ENCODE peak calls at places on chromosomes 6 and 20, in four cellular contexts. E is esophagus muscularis mucosa, K is HCT116, T is sigmoid colon. I is an unnamed sample. For H3K27me3 and H3K4me1, the result is how much of the 10 kb centered on the place peaks cover.

GRCh38 chr6:29678114-29678513 is 2.8 kb downstream of the ZFP57 start:
- DNase-seq in E (no peak), K (no peak), T (no peak), I (no peak)

GRCh38 chr20:25318471-25319240 is 70.8 kb downstream of the PYGB start:
- DNase-seq in E (no peak), K (no peak), T (peak), I (no peak)

GRCh38 chr6:136550045-136550329 is 235 bp downstream of the MAP7 start:
- DNase-seq in E (no peak), K (no peak), T (no peak), I (no peak)

GRCh38 chr6:43970913-43971775 is 156.1 kb downstream of the MRPL14 start:
- DNase-seq in E (no peak), K (no peak), T (peak), I (peak)

GRCh38 chr6:41626917-41627316 is 11.4 kb upstream of the MDFI start:
- DNase-seq in E (no peak), K (no peak), T (peak), I (no peak)

GRCh38 chr20:25081065-25081729 is 744 bp downstream of the VSX1 start:
- DNase-seq in E (no peak), K (no peak), T (no peak), I (no peak)

GRCh38 chr6:159788757-159789376 is 535 bp downstream of the TCP1 start:
- DNase-seq in E (no peak), K (no peak), T (peak), I (no peak)

GRCh38 chr6:18389479-18389878 is 2.3 kb downstream of the RNF144B start:
- DNase-seq in E (no peak), K (no peak), T (no peak), I (no peak)

GRCh38 chr20:10861086-10861485 is 187.3 kb upstream of the JAG1 start:
- DNase-seq in E (no peak), K (no peak), T (no peak), I (no peak)

GRCh38 chr20:24670341-24670821 is 201.0 kb downstream of the SYNDIG1 start:
- DNase-seq in E (no peak), K (no peak), T (peak), I (no peak)

GRCh38 chr6:19399406-19399805 is 437.8 kb upstream of the ID4 start:
- DNase-seq in E (no peak), K (no peak), T (peak), I (no peak)

GRCh38 chr20:33995053-33995816 is 1.5 kb downstream of the RALY start:
- DNase-seq in E (no peak), K (no peak), T (no peak), I (no peak)

GRCh38 chr6:21751608-21752007 is 158.1 kb downstream of the SOX4 start:
- DNase-seq in E (peak), K (no peak), T (no peak), I (no peak)

GRCh38 chr6:43811101-43812099 is 41.4 kb downstream of the VEGFA start:
- DNase-seq in E (no peak), K (no peak), T (no peak), I (no peak)

GRCh38 chr6:34140075-34140474 is 5.8 kb downstream of the GRM4 start:
- DNase-seq in E (no peak), K (no peak), T (no peak), I (no peak)

GRCh38 chr6:32772656-32773055 is 9.3 kb upstream of the HLA-DQB2 start:
- DNase-seq in E (no peak), K (no peak), T (no peak), I (no peak)

GRCh38 chr20:20130399-20130798 is 78.1 kb downstream of the CFAP61 start:
- DNase-seq in E (no peak), K (peak), T (no peak), I (no peak)

GRCh38 chr20:15220009-15220656 is 882.7 kb upstream of the FLRT3 start:
- DNase-seq in E (no peak), K (no peak), T (no peak), I (no peak)

GRCh38 chr6:5653801-5654200 is 352.9 kb downstream of the NRN1 start:
- DNase-seq in E (no peak), K (no peak), T (no peak), I (no peak)

DNA sequence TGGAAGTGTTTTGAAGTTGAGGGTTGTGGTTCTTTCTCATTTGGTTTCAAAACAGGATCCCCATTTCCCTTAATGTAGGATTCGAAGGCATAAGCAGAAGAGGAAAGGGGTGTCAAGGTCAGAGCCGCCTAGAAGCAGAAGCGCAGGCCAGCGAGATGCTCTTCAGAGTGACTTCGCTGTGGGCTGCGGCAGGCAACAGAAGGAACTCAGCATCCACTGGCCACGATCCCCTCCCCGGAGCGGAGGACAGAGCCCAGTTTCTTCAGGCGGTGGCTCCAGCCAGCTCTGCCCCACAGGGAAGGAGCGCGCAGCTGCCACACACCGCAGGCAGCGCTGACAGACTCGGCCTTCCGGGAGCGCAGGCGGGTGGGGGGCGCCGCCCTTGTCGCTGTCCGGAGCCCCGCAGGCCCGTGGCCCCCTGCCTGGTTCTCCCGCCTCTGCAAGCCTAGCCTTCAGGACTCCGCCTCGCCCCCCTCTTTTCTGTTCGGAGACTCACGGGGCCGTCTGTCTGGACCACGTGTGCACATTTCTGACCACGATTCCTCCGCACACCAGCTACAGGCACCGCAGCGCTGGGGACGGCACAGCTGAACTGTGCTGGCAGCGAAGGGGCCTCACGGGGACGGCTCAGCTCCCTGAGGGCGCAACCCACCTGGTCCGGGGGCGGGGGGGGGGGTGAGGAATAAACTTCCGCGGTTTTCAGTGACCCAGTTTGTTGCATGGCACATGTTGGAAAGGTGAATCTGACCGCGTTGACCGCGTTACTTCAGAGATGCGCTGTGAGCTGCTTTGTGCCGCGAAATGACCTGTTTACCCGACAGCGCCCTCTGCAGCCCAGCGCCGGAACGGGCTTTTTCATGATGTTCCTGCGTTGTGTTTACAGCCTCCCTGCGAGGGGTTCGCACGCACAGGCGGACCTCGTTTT is 26.1 kb downstream of the TTLL2 start:
- DNase-seq in E (no peak), K (peak), T (peak), I (peak)
- H3K27me3 ChIP-seq in E (under half), K (under half), T (under half), I (under half)

GRCh38 chr6:36027501-36028087 is at the start of gene MAPK14:
- DNase-seq in E (peak), K (peak), T (peak), I (peak)

GRCh38 chr6:36029464-36029863 is 1.9 kb downstream of the MAPK14 start:
- DNase-seq in E (no peak), K (no peak), T (no peak), I (no peak)

GRCh38 chr6:36028088-36028886 is 679 bp downstream of the MAPK14 start:
- DNase-seq in E (no peak), K (no peak), T (peak), I (no peak)

GRCh38 chr6:36025932-36026327 is 1.5 kb upstream of the SLC26A8 start:
- DNase-seq in E (no peak), K (no peak), T (no peak), I (no peak)

DNA sequence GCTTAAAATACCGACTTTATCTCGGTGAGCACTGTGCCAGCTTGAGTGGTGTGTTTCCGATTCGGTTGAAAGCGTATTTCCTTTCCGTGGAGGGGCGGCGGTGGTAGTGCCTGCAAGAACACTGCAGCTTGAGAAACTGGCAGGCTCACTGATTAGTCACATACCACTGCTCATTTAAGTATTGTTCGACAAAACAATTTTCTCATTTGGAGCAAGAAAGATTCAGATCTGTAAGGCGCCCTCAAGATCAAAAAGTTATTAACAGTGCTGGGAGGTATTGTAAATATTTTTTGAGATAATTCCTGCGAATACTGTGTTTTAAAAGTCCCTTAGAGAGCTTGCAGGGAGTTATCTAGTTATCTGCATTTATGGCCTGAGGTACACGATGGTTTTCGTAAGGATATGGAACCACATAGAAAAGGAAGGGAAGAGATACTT is 1.3 kb downstream of the MAPK14 start:
- DNase-seq in E (no peak), K (no peak), T (peak), I (no peak)
- H3K4me1 ChIP-seq in E (under half), K (under half), T (half or more), I (under half)

GRCh38 chr6:35600659-35601125 is 88.0 kb upstream of the TULP1 start:
- DNase-seq in E (no peak), K (no peak), T (no peak), I (no peak)
- TF ChIP-seq POLR2AphosphoS5 in E (no peak), K (no peak), T (peak), I (no peak)

GRCh38 chr6:165455488-165455887 is 146.1 kb upstream of the C6orf118 start:
- DNase-seq in E (no peak), K (no peak), T (no peak), I (no peak)
- H3K27me3 ChIP-seq in E (under half), K (under half), T (under half), I (under half)

GRCh38 chr20:62032606-62033368 is 32.9 kb downstream of the TAF4 start:
- DNase-seq in E (no peak), K (no peak), T (no peak), I (no peak)
- H3K4me1 ChIP-seq in E (under half), K (under half), T (under half), I (under half)

DNA sequence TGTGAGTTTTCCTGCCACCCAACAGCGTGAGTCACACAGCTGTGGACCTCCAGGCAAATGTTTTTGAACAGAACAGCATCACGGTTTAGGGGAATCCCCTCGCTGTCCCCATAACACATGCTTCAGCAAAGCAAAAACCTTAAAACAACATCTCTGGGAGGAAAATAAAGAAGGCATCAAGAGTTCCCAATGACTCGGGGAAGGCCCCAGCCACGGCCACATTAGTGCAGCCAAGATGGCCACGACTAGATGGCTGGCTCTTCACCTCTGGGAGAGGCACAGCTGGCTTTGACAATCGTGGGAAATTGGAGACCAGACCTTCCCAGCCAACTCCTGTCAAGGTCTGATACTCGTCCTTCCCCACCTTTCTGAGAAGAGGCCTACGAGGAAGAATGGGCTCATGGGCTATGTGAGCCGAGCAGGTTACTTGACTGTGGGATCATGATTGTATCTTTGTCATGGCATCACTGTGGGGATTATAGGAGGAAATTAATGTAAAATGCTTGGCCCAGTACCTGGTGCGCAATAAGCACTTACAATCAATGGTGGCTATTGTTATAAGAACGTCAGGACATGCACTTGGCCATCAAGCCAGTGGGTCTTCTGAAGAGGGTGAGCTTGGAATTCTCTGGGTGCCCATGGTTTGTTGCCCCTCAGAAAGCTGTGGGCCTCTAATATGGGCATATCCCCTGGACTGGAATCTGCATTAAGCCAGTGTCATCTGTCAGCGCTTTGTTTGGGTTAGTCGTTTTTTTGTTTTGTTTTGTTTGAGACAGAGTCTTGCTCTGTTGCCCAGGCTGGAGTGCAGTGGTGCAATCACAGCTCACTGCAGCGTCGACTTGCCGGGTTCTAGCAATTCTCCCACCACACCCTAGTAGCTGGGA is 43.6 kb downstream of the FGD2 start:
- DNase-seq in E (no peak), K (no peak), T (peak), I (no peak)
- TF ChIP-seq POLR2AphosphoS5 in E (no peak), K (no peak), T (peak), I (no peak)

GRCh38 chr20:664576-664975 is 11.0 kb downstream of the SCRT2 start:
- DNase-seq in E (no peak), K (no peak), T (no peak), I (no peak)
- H3K27me3 ChIP-seq in E (half or more), K (under half), T (half or more), I (under half)

GRCh38 chr6:137581019-137581707 is 87.0 kb upstream of the OLIG3 start:
- DNase-seq in E (no peak), K (no peak), T (no peak), I (no peak)
- H3K4me1 ChIP-seq in E (under half), K (under half), T (under half), I (under half)